ENCODE peak calls at places on chromosomes 4 and X, in four cellular contexts. S is CD8-positive, alpha-beta T cell; I is sigmoid colon; T is psoas muscle. U is an unnamed sample. For H3K27me3 and H3K9me3, the result is how much of the 10 kb centered on the place peaks cover.

GRCh38 chr4:147828361-147828760 is 96.5 kb downstream of the ARHGAP10 start:
- DNase-seq in S (no peak), I (no peak), T (no peak), U (no peak)

GRCh38 chr4:95219109-95219508 is 329.7 kb downstream of the UNC5C start:
- DNase-seq in S (no peak), I (no peak), T (no peak), U (no peak)

GRCh38 chrX:16867947-16868346 is 2.2 kb downstream of the RBBP7 start:
- DNase-seq in S (no peak), I (no peak), T (no peak), U (no peak)

GRCh38 chr4:153222790-153223417 is 18.7 kb downstream of the TRIM2 start:
- DNase-seq in S (peak), I (peak), T (peak), U (no peak)

GRCh38 chr4:169899295-169899694 is 126.9 kb downstream of the MFAP3L start:
- DNase-seq in S (no peak), I (no peak), T (no peak), U (no peak)

GRCh38 chr4:46933686-46934085 is 24.6 kb upstream of the COX7B2 start:
- DNase-seq in S (no peak), I (no peak), T (no peak), U (no peak)

GRCh38 chr4:2943364-2944090 is 19.7 kb downstream of the NOP14 start:
- DNase-seq in S (no peak), I (no peak), T (peak), U (no peak)

GRCh38 chr4:41426523-41426922 is 111.4 kb upstream of the LIMCH1 start:
- DNase-seq in S (no peak), I (no peak), T (no peak), U (no peak)

GRCh38 chr4:128916832-128917231 is 107.3 kb downstream of the JADE1 start:
- DNase-seq in S (peak), I (no peak), T (no peak), U (no peak)

GRCh38 chr4:152535236-152535902 is 523 bp downstream of the FBXW7 start:
- DNase-seq in S (peak), I (peak), T (no peak), U (no peak)

GRCh38 chrX:146907391-146908240 is 93.1 kb upstream of the CXorf51A start:
- DNase-seq in S (no peak), I (no peak), T (no peak), U (no peak)

GRCh38 chrX:73877687-73878086 is 314.7 kb downstream of the CHIC1 start:
- DNase-seq in S (no peak), I (no peak), T (no peak), U (no peak)

GRCh38 chrX:115504167-115504566 is 56.8 kb upstream of the PLS3 start:
- DNase-seq in S (no peak), I (no peak), T (no peak), U (no peak)

GRCh38 chr4:71377561-71377960 is 38.7 kb downstream of the SLC4A4 start:
- DNase-seq in S (no peak), I (no peak), T (no peak), U (no peak)

GRCh38 chr4:101114936-101115372 is 232.4 kb downstream of the PPP3CA start:
- DNase-seq in S (no peak), I (no peak), T (no peak), U (no peak)

GRCh38 chr4:128517739-128518510 is 230.3 kb upstream of the PGRMC2 start:
- DNase-seq in S (no peak), I (peak), T (peak), U (no peak)

GRCh38 chr4:67327245-67327860 is 217.9 kb downstream of the CENPC start:
- DNase-seq in S (peak), I (no peak), T (no peak), U (peak)

GRCh38 chr4:54654753-54655152 is 3.0 kb upstream of the KIT start:
- DNase-seq in S (no peak), I (no peak), T (no peak), U (no peak)
- H3K27me3 ChIP-seq in S (under half), I (under half), T (under half), U (under half)

DNA sequence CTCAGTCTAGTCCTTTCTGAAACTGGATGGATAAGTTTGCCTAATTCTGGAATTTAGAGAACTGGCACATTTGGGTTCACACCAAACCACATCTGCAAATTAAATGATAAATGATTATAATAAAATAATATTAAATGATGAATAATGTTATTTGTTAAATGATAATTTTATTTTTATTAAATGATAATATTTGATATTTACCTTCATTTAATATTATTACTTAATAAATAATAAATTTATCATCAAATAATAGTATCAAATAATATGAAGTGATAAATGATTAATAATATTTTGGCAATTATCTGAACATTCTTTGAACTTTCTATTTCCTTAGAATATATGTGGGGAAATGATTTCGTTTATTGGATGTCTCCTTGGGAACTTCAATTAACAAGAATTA is 1604.2 kb downstream of the STIM2 start:
- DNase-seq in S (no peak), I (no peak), T (no peak), U (no peak)
- H3K9me3 ChIP-seq in S (under half), I (under half), T (under half), U (under half)

GRCh38 chrX:400258-400657 is 13.6 kb upstream of the PPP2R3B start:
- DNase-seq in S (no peak), I (no peak), T (no peak), U (no peak)
- TF ChIP-seq CTCF in S (no peak), I (no peak), T (no peak), U (no peak)

DNA sequence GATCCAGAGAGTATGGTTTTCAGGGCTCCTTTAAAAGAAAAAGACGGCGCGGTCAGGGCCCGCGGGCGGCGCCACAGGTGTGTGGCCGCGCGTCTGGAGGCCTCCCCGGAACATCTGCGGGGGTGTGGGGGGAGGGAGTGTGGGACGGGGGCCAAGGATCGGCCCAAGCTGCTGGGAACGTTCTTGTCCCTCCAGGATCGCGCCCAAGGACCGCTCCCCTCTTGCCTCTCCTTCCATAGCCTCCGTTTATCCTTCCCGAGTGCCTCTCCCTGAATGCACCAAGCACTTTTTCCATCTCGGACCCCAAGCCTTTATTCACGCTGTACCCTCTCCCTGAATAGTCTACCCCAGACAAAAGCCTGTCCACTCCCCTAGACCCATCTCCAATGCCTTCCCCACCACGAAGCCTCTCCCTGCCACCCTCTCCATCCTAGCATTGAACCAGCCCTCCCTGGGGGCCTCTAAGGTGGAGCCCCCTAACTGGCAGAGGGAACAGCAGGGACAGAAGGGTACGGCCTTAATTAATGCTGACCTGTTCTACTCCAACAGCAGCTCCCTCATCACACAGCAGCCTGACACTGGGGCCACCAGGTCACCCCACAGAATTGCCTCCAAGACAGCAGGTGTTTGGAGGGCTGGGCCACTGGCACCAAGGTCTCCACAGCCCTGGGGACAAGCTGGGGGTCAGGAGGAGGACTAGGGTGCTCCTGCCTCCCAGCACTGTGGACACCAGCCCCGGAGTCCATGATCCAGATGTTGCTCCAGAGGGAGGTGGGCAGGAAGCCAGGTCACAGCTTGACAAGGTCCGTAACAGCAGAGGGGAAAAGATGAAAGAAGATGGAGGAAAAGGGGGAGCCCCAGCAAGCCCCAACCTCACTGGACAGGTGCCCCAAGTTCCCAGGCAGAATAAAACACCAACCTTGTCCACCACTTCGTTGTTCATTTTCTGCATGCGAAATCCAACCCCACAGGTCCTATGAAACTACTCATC is 3.9 kb downstream of the CRMP1 start:
- DNase-seq in S (no peak), I (no peak), T (no peak), U (no peak)
- H3K27me3 ChIP-seq in S (under half), I (half or more), T (half or more), U (under half)

GRCh38 chr4:1393866-1394265 is 12.4 kb downstream of the NKX1-1 start:
- DNase-seq in S (no peak), I (peak), T (peak), U (no peak)
- H3K9me3 ChIP-seq in S (under half), I (under half), T (under half), U (under half)

GRCh38 chrX:120120223-120120622 is 4.5 kb upstream of the RHOXF1 start:
- DNase-seq in S (no peak), I (no peak), T (no peak), U (no peak)

DNA sequence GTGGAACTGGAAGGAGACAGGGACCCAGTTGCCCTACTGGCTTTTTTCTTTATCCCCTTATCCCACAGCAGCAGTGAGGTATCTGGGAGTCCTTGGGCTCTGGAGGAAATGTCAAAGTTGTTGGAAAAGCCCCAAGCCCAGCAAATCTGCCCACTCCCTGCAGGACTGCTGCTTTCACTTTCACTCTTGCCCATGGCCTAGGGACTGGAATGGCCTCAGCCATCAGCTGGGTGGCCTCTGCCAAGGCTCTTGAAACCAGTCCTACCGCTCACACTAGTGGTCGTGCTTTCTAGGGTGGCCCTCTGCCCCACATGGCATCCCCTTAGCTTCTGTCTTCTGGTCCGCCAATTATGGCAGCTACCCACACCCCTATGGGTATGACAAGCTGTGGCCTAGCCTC is 9.7 kb upstream of the RHOXF1 start:
- DNase-seq in S (no peak), I (no peak), T (no peak), U (no peak)
- TF ChIP-seq CTCF in S (no peak), I (no peak), T (no peak), U (no peak)

GRCh38 chr4:54229631-54230478 is 762 bp downstream of the PDGFRA start:
- DNase-seq in S (no peak), I (no peak), T (peak), U (no peak)
- H3K27me3 ChIP-seq in S (under half), I (half or more), T (half or more), U (half or more)

DNA sequence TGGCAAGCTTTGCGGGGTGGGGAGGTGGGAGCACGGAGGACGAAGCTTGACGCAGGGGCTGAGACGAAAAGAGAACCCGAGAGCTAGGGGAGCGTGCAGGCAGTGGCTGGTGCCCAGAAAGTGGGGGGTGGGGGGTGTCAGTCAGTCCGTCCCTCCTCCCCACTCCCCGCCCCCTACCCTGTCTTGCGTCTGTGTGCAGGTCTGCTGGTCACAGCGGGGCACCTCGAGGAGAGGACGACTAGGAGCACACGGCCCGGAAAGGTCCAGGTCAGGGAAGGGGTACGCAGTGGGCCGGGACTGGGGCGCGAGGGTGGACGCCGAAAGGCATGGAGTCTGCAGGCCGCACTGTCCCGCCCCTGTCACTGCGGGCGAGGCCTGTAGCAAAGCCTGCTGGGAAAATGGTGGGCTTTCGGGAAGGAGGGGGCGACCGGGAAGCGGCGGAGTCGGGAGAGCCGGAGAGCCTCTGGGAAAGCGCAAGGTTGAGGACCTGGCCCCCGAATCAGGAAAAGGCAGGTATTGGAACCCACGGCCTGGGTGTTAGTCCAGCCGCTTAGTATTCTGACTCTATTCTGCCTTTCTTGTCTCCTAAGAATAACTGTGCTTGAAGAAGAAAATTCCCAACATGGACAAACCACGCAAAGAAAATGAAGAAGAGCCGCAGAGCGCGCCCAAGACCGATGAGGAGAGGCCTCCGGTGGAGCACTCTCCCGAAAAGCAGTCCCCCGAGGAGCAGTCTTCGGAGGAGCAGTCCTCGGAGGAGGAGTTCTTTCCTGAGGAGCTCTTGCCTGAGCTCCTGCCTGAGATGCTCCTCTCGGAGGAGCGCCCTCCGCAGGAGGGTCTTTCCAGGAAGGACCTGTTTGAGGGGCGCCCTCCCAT is 758 bp downstream of the TCEAL1 start:
- DNase-seq in S (no peak), I (peak), T (peak), U (peak)
- H3K9me3 ChIP-seq in S (under half), I (under half), T (under half), U (under half)

DNA sequence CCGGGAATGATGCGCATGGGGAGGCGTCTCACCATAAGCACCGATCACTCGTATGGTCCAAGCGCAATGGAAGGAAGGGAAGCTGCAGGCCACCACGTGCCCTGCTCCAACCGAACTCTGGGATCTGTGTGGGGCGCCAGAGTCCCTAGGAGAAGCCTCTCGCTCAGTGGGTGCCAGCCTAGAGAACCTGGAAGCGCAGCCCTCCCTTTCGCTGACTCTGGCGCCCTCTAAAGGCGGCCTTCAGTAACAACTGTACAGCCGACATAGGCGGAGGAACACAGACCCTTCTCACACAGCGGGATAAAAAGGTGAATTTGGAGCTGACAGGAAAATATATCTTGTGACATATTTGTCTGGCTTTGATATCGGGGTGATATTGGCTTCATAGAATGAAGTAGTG is 76.0 kb downstream of the INTS6L start:
- DNase-seq in S (peak), I (no peak), T (no peak), U (peak)
- TF ChIP-seq CTCF in S (peak), I (peak), T (peak), U (peak)

GRCh38 chr4:40375090-40375489 is 40.0 kb downstream of the CHRNA9 start:
- DNase-seq in S (no peak), I (no peak), T (no peak), U (no peak)
- H3K27me3 ChIP-seq in S (under half), I (under half), T (under half), U (under half)